ENCODE peak calls at places on chromosomes 6 and 20, in five cellular contexts. T is GM13976, W is H9, P is bronchial epithelial cell, H is heart left ventricle. F is an unnamed sample.

GRCh38 chr6:16694789-16695188 is 66.5 kb downstream of the ATXN1 start:
- DNase-seq in T (peak), W (no peak), P (no peak), H (no peak), F (peak)

GRCh38 chr6:42091718-42092023 is 41.3 kb downstream of the TAF8 start:
- DNase-seq in T (no peak), W (no peak), P (no peak), H (no peak), F (no peak)

GRCh38 chr6:53987527-53987888 is 123.7 kb upstream of the MLIP start:
- DNase-seq in T (no peak), W (no peak), P (no peak), H (no peak), F (no peak)

GRCh38 chr20:52524865-52525264 is 333.3 kb upstream of the ZFP64 start:
- DNase-seq in T (no peak), W (no peak), P (peak), H (no peak), F (no peak)

GRCh38 chr6:132623446-132623845 is 629 bp downstream of the TAAR2 start:
- DNase-seq in T (no peak), W (no peak), P (no peak), H (no peak), F (no peak)

GRCh38 chr6:34093854-34094430 is 51.9 kb downstream of the GRM4 start:
- DNase-seq in T (no peak), W (no peak), P (no peak), H (no peak), F (no peak)

GRCh38 chr6:45522486-45522885 is 144.8 kb upstream of the SUPT3H start:
- DNase-seq in T (no peak), W (no peak), P (no peak), H (no peak), F (no peak)

GRCh38 chr6:79608334-79609224 is 22.6 kb upstream of the SH3BGRL2 start:
- DNase-seq in T (no peak), W (no peak), P (no peak), H (no peak), F (no peak)

GRCh38 chr6:36735110-36735971 is 37.7 kb downstream of the RAB44 start:
- DNase-seq in T (peak), W (no peak), P (peak), H (peak), F (no peak)

GRCh38 chr6:215335-216034 is 76.8 kb upstream of the DUSP22 start:
- DNase-seq in T (no peak), W (no peak), P (peak), H (no peak), F (no peak)

GRCh38 chr20:25858495-25859425 is 162.1 kb upstream of the ZNF337 start:
- DNase-seq in T (no peak), W (no peak), P (no peak), H (no peak), F (no peak)

GRCh38 chr6:163877877-163878639 is 463.5 kb downstream of the QKI start:
- DNase-seq in T (no peak), W (no peak), P (no peak), H (no peak), F (no peak)

GRCh38 chr6:43488667-43489276 is 11.4 kb downstream of the TJAP1 start:
- DNase-seq in T (no peak), W (no peak), P (no peak), H (no peak), F (no peak)

DNA sequence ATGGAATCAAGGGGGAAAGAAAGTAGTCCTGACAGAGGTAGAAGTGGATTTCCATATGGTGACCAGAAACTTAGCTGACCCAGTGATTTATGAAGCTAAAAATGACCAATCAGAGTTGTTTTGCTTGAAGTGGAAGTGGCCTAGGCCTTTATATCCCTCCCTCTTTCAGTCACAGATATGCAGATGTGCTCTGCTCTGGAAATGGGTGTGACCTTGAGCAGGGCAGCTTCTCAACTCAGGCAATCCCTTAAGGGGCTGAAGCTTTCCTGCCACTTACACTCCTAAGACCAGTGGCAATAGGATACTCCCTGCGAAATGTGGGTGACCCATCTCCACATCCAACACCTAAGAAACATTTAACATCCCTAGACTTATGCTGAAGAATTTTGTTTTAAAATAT is 256.6 kb downstream of the EYS start:
- DNase-seq in T (no peak), W (peak), P (no peak), H (no peak), F (no peak)
- TF ChIP-seq CTCF in T (no peak), W (no peak), P (no peak), H (no peak), F (no peak)

GRCh38 chr20:46129955-46130481 is 11.9 kb downstream of the CD40 start:
- DNase-seq in T (peak), W (no peak), P (no peak), H (no peak), F (no peak)

GRCh38 chr20:46126440-46127056 is 8.4 kb downstream of the CD40 start:
- DNase-seq in T (no peak), W (no peak), P (peak), H (no peak), F (no peak)

GRCh38 chr20:46127396-46128010 is 9.4 kb downstream of the CD40 start:
- DNase-seq in T (no peak), W (peak), P (no peak), H (no peak), F (no peak)

GRCh38 chr20:46130534-46130933 is 12.4 kb downstream of the CD40 start:
- DNase-seq in T (peak), W (no peak), P (no peak), H (no peak), F (no peak)

GRCh38 chr20:46128310-46129151 is 10.4 kb downstream of the CD40 start:
- DNase-seq in T (no peak), W (peak), P (no peak), H (no peak), F (no peak)
- TF ChIP-seq CTCF in T (peak), W (peak), P (peak), H (peak), F (peak)

GRCh38 chr6:8705435-8706020 is 270.2 kb upstream of the SLC35B3 start:
- DNase-seq in T (no peak), W (no peak), P (no peak), H (no peak), F (no peak)

GRCh38 chr6:8710668-8711431 is 275.5 kb upstream of the SLC35B3 start:
- DNase-seq in T (no peak), W (no peak), P (no peak), H (no peak), F (no peak)

GRCh38 chr6:8707369-8707768 is 272.0 kb upstream of the SLC35B3 start:
- DNase-seq in T (no peak), W (no peak), P (no peak), H (no peak), F (no peak)

GRCh38 chr6:8703059-8703458 is 267.7 kb upstream of the SLC35B3 start:
- DNase-seq in T (no peak), W (no peak), P (no peak), H (no peak), F (no peak)

GRCh38 chr6:8707956-8708772 is 272.8 kb upstream of the SLC35B3 start:
- DNase-seq in T (peak), W (no peak), P (peak), H (no peak), F (no peak)
- TF ChIP-seq CTCF in T (peak), W (peak), P (peak), H (peak), F (peak)

DNA sequence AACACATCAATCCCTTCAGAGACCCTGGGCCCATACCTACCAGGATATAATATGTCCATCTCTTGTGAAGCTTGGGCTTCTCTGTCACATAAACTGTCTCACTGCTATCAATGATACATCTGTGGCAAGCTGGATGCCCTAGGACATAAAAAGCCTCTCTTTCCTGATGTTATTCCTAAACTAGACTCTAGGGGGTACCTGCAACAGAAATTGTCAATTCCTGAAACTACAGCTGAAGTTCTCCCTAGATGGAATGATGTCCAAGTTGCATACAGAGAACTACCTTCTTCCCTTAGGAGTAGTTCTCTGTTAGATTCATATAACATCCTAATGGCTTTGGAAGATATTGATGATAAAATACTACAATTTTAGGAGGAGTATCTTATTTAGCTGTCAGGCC is 35.8 kb downstream of the TBX18 start:
- DNase-seq in T (no peak), W (no peak), P (peak), H (no peak), F (no peak)
- TF ChIP-seq CTCF in T (no peak), W (peak), P (peak), H (no peak), F (no peak)

DNA sequence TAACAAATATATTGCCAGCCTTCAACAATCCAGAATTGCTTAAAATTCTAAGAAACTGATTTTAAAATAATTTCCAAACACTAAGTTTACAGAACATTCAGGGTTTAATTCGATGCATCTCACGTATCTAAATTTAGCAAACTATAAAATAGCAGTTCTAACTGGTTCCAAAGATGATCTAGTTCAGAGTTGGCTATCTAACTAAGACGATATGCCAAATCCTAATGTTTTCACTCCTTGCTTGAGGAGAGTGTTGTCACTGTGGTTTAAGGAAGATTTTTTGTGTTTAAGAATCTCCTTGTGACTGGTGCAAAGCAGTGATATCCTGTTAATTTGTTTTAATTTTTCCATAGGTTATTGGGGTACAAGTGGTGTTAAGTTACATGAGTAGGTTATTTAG is 311.5 kb upstream of the ID4 start:
- DNase-seq in T (no peak), W (no peak), P (no peak), H (no peak), F (no peak)
- TF ChIP-seq CTCF in T (no peak), W (no peak), P (no peak), H (no peak), F (no peak)

GRCh38 chr6:11414564-11414963 is 123.0 kb upstream of the TMEM170B start:
- DNase-seq in T (no peak), W (peak), P (peak), H (no peak), F (no peak)

GRCh38 chr6:11413728-11414127 is 123.8 kb upstream of the TMEM170B start:
- DNase-seq in T (no peak), W (no peak), P (peak), H (no peak), F (no peak)

GRCh38 chr6:11412011-11412424 is 125.5 kb upstream of the TMEM170B start:
- DNase-seq in T (no peak), W (no peak), P (no peak), H (no peak), F (no peak)

GRCh38 chr6:11412616-11413015 is 124.9 kb upstream of the TMEM170B start:
- DNase-seq in T (no peak), W (no peak), P (no peak), H (no peak), F (no peak)

GRCh38 chr6:11413112-11413687 is 124.3 kb upstream of the TMEM170B start:
- DNase-seq in T (no peak), W (no peak), P (no peak), H (no peak), F (no peak)
- TF ChIP-seq CTCF in T (no peak), W (peak), P (no peak), H (no peak), F (peak)